ENCODE peak calls at places on chromosomes 5 and 9, in nine cellular contexts. D, R, Z, W, T, B, G, A and I are unnamed samples.

GRCh38 chr9:23746317-23746716 is 79.7 kb downstream of the ELAVL2 start:
- DNase-seq in R (no peak), T (no peak), Z (no peak), G (no peak), B (no peak), D (no peak), A (no peak), W (no peak), I (no peak)

GRCh38 chr9:103104101-103104500 is 109.0 kb downstream of the CYLC2 start:
- DNase-seq in A (no peak), T (no peak), W (no peak), R (no peak), G (no peak), B (no peak), Z (no peak), D (no peak), I (no peak)

GRCh38 chr5:149404746-149405549 is 25.9 kb upstream of the IL17B start:
- DNase-seq in T (no peak), Z (no peak), D (no peak), W (no peak), B (peak), A (peak), R (no peak), G (no peak), I (no peak)

GRCh38 chr5:178123987-178124925 is 6.6 kb upstream of the RMND5B start:
- DNase-seq in W (peak), T (no peak), Z (no peak), R (no peak), G (no peak), B (peak), A (no peak), D (no peak), I (no peak)

GRCh38 chr9:115229496-115229895 is 111.5 kb upstream of the TNC start:
- DNase-seq in A (no peak), W (no peak), D (no peak), R (no peak), G (no peak), Z (no peak), B (no peak), T (no peak), I (no peak)

GRCh38 chr5:115815693-115816225 is 700 bp downstream of the CDO1 start:
- DNase-seq in G (no peak), B (no peak), W (no peak), D (no peak), Z (peak), R (no peak), T (peak), A (no peak), I (peak)

GRCh38 chr9:119509291-119509905 is 140.2 kb upstream of the BRINP1 start:
- DNase-seq in W (no peak), T (no peak), Z (no peak), D (no peak), R (no peak), B (no peak), G (no peak), A (no peak), I (no peak)

GRCh38 chr5:17118631-17119030 is 98.8 kb upstream of the BASP1 start:
- DNase-seq in G (peak), D (no peak), Z (no peak), R (peak), W (peak), A (peak), B (no peak), T (peak), I (no peak)

GRCh38 chr5:73801736-73802135 is 175.7 kb downstream of the ARHGEF28 start:
- DNase-seq in Z (no peak), G (no peak), T (no peak), R (no peak), D (no peak), A (no peak), B (no peak), W (no peak), I (no peak)

GRCh38 chr5:146799235-146800015 is 79.1 kb downstream of the PPP2R2B start:
- DNase-seq in B (no peak), T (no peak), D (no peak), A (no peak), W (no peak), R (no peak), G (no peak), Z (no peak), I (no peak)

GRCh38 chr5:71587709-71588532 is 781 bp downstream of the MCCC2 start:
- DNase-seq in W (no peak), G (no peak), R (no peak), A (peak), B (peak), T (no peak), D (no peak), Z (no peak), I (no peak)

GRCh38 chr9:76528056-76528455 is 69.1 kb downstream of the GCNT1 start:
- DNase-seq in Z (no peak), R (no peak), D (no peak), B (no peak), G (no peak), W (no peak), A (no peak), T (no peak), I (no peak)

GRCh38 chr5:55911784-55912653 is 60.9 kb downstream of the IL31RA start:
- DNase-seq in A (peak), G (no peak), W (no peak), T (no peak), Z (no peak), B (no peak), D (no peak), R (no peak), I (no peak)
- TF ChIP-seq CTCF in A (no peak), G (no peak), W (no peak), T (no peak), Z (peak), B (no peak), D (no peak), R (no peak), I (no peak)

GRCh38 chr9:83034026-83034425 is 28.9 kb downstream of the RASEF start:
- DNase-seq in G (no peak), D (no peak), Z (no peak), B (no peak), T (no peak), R (no peak), W (no peak), A (no peak), I (no peak)
- H3K4me3 ChIP-seq in G (no peak), D (no peak), Z (no peak), B (no peak), T (no peak), R (no peak), W (no peak), A (no peak), I (no peak)

GRCh38 chr9:14437336-14438231 is 123.6 kb upstream of the NFIB start:
- DNase-seq in B (no peak), R (no peak), A (no peak), T (no peak), W (no peak), G (no peak), Z (no peak), D (no peak), I (no peak)

GRCh38 chr9:14434971-14435718 is 121.2 kb upstream of the NFIB start:
- DNase-seq in A (no peak), D (no peak), T (no peak), B (no peak), G (no peak), Z (no peak), R (no peak), W (no peak), I (no peak)

GRCh38 chr9:14433293-14433818 is 119.4 kb upstream of the NFIB start:
- DNase-seq in D (no peak), T (no peak), Z (no peak), G (no peak), W (no peak), A (peak), B (no peak), R (no peak), I (no peak)

GRCh38 chr9:14435871-14436270 is 121.9 kb upstream of the NFIB start:
- DNase-seq in G (no peak), T (no peak), Z (no peak), R (no peak), A (no peak), B (no peak), D (no peak), W (no peak), I (no peak)

DNA sequence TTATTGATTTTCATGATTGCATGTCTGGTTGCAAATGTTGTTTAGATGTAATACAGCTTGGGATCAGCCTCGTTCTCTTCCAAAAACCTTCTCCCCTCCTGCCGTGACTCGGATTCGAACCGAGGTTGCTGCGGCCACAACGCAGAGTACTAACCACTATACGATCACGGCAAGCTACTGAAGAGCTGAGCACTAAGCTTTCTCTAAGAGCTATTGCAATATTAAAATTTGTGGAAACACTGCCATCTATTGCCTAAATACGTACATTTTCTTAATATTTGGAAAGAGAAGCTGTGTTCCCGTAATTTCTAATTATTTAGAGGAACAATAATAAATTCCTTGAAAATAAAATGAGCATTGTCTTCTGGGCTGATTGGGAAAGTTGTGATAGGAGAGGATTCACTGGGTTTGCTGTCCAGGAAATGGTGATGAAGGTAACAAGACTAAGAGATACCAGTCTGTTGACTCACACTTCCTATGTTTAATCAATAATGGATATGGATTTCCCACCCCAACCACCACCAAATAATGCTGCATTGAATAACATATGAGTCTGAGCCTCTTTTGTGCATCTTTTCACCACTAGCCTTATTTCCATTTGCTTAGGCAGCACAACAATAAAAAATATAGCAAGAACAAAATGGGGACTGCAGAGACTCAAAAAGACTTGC is 120.0 kb upstream of the NFIB start:
- DNase-seq in Z (no peak), A (peak), B (no peak), R (no peak), D (peak), W (no peak), T (no peak), G (no peak), I (peak)
- TF ChIP-seq CTCF in Z (peak), A (peak), B (no peak), R (no peak), D (no peak), W (no peak), T (peak), G (peak), I (no peak)

GRCh38 chr5:173691931-173692330 is 75.5 kb upstream of the BOD1 start:
- DNase-seq in Z (no peak), A (no peak), G (no peak), T (no peak), R (no peak), D (no peak), W (no peak), B (no peak), I (no peak)

GRCh38 chr5:173689713-173690360 is 73.4 kb upstream of the BOD1 start:
- DNase-seq in W (peak), D (no peak), R (no peak), G (no peak), T (no peak), B (peak), Z (no peak), A (peak), I (peak)

GRCh38 chr5:173688708-173689107 is 72.3 kb upstream of the BOD1 start:
- DNase-seq in D (no peak), A (no peak), W (no peak), G (no peak), R (peak), Z (peak), B (no peak), T (no peak), I (no peak)

GRCh38 chr5:173686950-173687349 is 70.5 kb upstream of the BOD1 start:
- DNase-seq in A (no peak), R (no peak), T (no peak), G (no peak), Z (no peak), D (no peak), W (no peak), B (no peak), I (no peak)

GRCh38 chr5:173689171-173689676 is 72.8 kb upstream of the BOD1 start:
- DNase-seq in Z (no peak), R (peak), B (peak), W (peak), A (peak), G (peak), T (no peak), D (no peak), I (no peak)
- H3K4me3 ChIP-seq in Z (no peak), R (no peak), B (no peak), W (peak), A (no peak), G (no peak), T (no peak), D (no peak), I (no peak)